ENCODE peak calls at places on chromosomes 1 and 21, in seven cellular contexts. One of them, this sample, is unnamed.

GRCh38 chr1:64514197-64514765 is 44.4 kb downstream of the CACHD1 start:
- DNase-seq in K562: no peak
- DNase-seq in IMR-90: peak
- DNase-seq in SK-N-SH: no peak
- DNase-seq in H1: no peak
- DNase-seq in HepG2: no peak
- DNase-seq in GM12878: no peak
- DNase-seq in this sample: no peak

GRCh38 chr21:37592496-37592895 is 225.9 kb downstream of the DYRK1A start:
- DNase-seq in K562: no peak
- DNase-seq in IMR-90: no peak
- DNase-seq in SK-N-SH: no peak
- DNase-seq in H1: no peak
- DNase-seq in HepG2: no peak
- DNase-seq in GM12878: no peak
- DNase-seq in this sample: no peak

GRCh38 chr1:110102081-110102480 is 10.2 kb upstream of the UBL4B start:
- DNase-seq in K562: no peak
- DNase-seq in IMR-90: peak
- DNase-seq in SK-N-SH: peak
- DNase-seq in H1: no peak
- DNase-seq in HepG2: no peak
- DNase-seq in GM12878: peak
- DNase-seq in this sample: no peak

GRCh38 chr1:245370905-245371581 is 216.3 kb downstream of the KIF26B start:
- DNase-seq in K562: no peak
- DNase-seq in IMR-90: no peak
- DNase-seq in SK-N-SH: peak
- DNase-seq in H1: no peak
- DNase-seq in HepG2: no peak
- DNase-seq in GM12878: no peak
- DNase-seq in this sample: no peak

GRCh38 chr1:51963592-51964308 is 26.8 kb downstream of the RAB3B start:
- DNase-seq in K562: peak
- DNase-seq in IMR-90: no peak
- DNase-seq in SK-N-SH: no peak
- DNase-seq in H1: no peak
- DNase-seq in HepG2: no peak
- DNase-seq in GM12878: no peak
- DNase-seq in this sample: no peak

GRCh38 chr1:94580367-94581115 is 39.0 kb upstream of the F3 start:
- DNase-seq in K562: no peak
- DNase-seq in IMR-90: peak
- DNase-seq in SK-N-SH: no peak
- DNase-seq in H1: no peak
- DNase-seq in HepG2: peak
- DNase-seq in GM12878: no peak
- DNase-seq in this sample: no peak

GRCh38 chr1:203704120-203704519 is 60.9 kb upstream of the LAX1 start:
- DNase-seq in K562: no peak
- DNase-seq in IMR-90: no peak
- DNase-seq in SK-N-SH: no peak
- DNase-seq in H1: no peak
- DNase-seq in HepG2: no peak
- DNase-seq in GM12878: no peak
- DNase-seq in this sample: no peak

GRCh38 chr1:153359241-153359640 is 1.6 kb downstream of the S100A9 start:
- DNase-seq in K562: no peak
- DNase-seq in IMR-90: no peak
- DNase-seq in SK-N-SH: no peak
- DNase-seq in H1: no peak
- DNase-seq in HepG2: no peak
- DNase-seq in GM12878: no peak
- DNase-seq in this sample: no peak

GRCh38 chr1:44146536-44147361 is 5.3 kb upstream of the KLF18 start:
- DNase-seq in K562: no peak
- DNase-seq in IMR-90: no peak
- DNase-seq in SK-N-SH: no peak
- DNase-seq in H1: no peak
- DNase-seq in HepG2: no peak
- DNase-seq in GM12878: no peak
- DNase-seq in this sample: no peak

GRCh38 chr1:19336543-19336942 is 24.4 kb downstream of the SLC66A1 start:
- DNase-seq in K562: no peak
- DNase-seq in IMR-90: peak
- DNase-seq in SK-N-SH: no peak
- DNase-seq in H1: no peak
- DNase-seq in HepG2: no peak
- DNase-seq in GM12878: no peak
- DNase-seq in this sample: no peak

GRCh38 chr21:42843021-42843420 is 36.3 kb downstream of the WDR4 start:
- DNase-seq in K562: no peak
- DNase-seq in IMR-90: no peak
- DNase-seq in SK-N-SH: no peak
- DNase-seq in H1: no peak
- DNase-seq in HepG2: no peak
- DNase-seq in GM12878: no peak
- DNase-seq in this sample: no peak

GRCh38 chr1:58434181-58434580 is 112.3 kb downstream of the OMA1 start:
- DNase-seq in K562: no peak
- DNase-seq in IMR-90: no peak
- DNase-seq in SK-N-SH: no peak
- DNase-seq in H1: no peak
- DNase-seq in HepG2: no peak
- DNase-seq in GM12878: no peak
- DNase-seq in this sample: no peak

GRCh38 chr1:17162941-17163340 is 42.0 kb upstream of the PADI1 start:
- DNase-seq in K562: no peak
- DNase-seq in IMR-90: no peak
- DNase-seq in SK-N-SH: no peak
- DNase-seq in H1: no peak
- DNase-seq in HepG2: no peak
- DNase-seq in GM12878: no peak
- DNase-seq in this sample: no peak

GRCh38 chr1:239270509-239270908 is 115.9 kb upstream of the CHRM3 start:
- DNase-seq in K562: no peak
- DNase-seq in IMR-90: no peak
- DNase-seq in SK-N-SH: no peak
- DNase-seq in H1: no peak
- DNase-seq in HepG2: no peak
- DNase-seq in GM12878: no peak
- DNase-seq in this sample: no peak

GRCh38 chr21:26546698-26547097 is 26.4 kb downstream of the CYYR1 start:
- DNase-seq in K562: no peak
- DNase-seq in IMR-90: no peak
- DNase-seq in SK-N-SH: no peak
- DNase-seq in H1: no peak
- DNase-seq in HepG2: no peak
- DNase-seq in GM12878: no peak
- DNase-seq in this sample: no peak

GRCh38 chr1:107626075-107626796 is 338.7 kb downstream of the VAV3 start:
- DNase-seq in K562: no peak
- DNase-seq in IMR-90: no peak
- DNase-seq in SK-N-SH: peak
- DNase-seq in H1: no peak
- DNase-seq in HepG2: no peak
- DNase-seq in GM12878: peak
- DNase-seq in this sample: no peak

GRCh38 chr1:221035680-221036153 is 156.5 kb downstream of the HLX start:
- DNase-seq in K562: peak
- DNase-seq in IMR-90: peak
- DNase-seq in SK-N-SH: no peak
- DNase-seq in H1: no peak
- DNase-seq in HepG2: no peak
- DNase-seq in GM12878: no peak
- DNase-seq in this sample: no peak

GRCh38 chr1:8121261-8122159 is 95.4 kb upstream of the ERRFI1 start:
- DNase-seq in K562: no peak
- DNase-seq in IMR-90: peak
- DNase-seq in SK-N-SH: no peak
- DNase-seq in H1: no peak
- DNase-seq in HepG2: peak
- DNase-seq in GM12878: no peak
- DNase-seq in this sample: peak

GRCh38 chr1:39178541-39179431 is 25.7 kb upstream of the MACF1 start:
- DNase-seq in K562: peak
- DNase-seq in IMR-90: peak
- DNase-seq in SK-N-SH: no peak
- DNase-seq in H1: no peak
- DNase-seq in HepG2: peak
- DNase-seq in GM12878: no peak
- DNase-seq in this sample: peak

GRCh38 chr1:39174400-39175081 is 30.0 kb upstream of the MACF1 start:
- DNase-seq in K562: no peak
- DNase-seq in IMR-90: no peak
- DNase-seq in SK-N-SH: no peak
- DNase-seq in H1: no peak
- DNase-seq in HepG2: no peak
- DNase-seq in GM12878: no peak
- DNase-seq in this sample: no peak

GRCh38 chr1:39181311-39181710 is 23.2 kb upstream of the MACF1 start:
- DNase-seq in K562: no peak
- DNase-seq in IMR-90: no peak
- DNase-seq in SK-N-SH: no peak
- DNase-seq in H1: no peak
- DNase-seq in HepG2: no peak
- DNase-seq in GM12878: no peak
- DNase-seq in this sample: no peak

GRCh38 chr1:39173995-39174380 is 30.5 kb upstream of the MACF1 start:
- DNase-seq in K562: no peak
- DNase-seq in IMR-90: no peak
- DNase-seq in SK-N-SH: no peak
- DNase-seq in H1: no peak
- DNase-seq in HepG2: no peak
- DNase-seq in GM12878: no peak
- DNase-seq in this sample: no peak

DNA sequence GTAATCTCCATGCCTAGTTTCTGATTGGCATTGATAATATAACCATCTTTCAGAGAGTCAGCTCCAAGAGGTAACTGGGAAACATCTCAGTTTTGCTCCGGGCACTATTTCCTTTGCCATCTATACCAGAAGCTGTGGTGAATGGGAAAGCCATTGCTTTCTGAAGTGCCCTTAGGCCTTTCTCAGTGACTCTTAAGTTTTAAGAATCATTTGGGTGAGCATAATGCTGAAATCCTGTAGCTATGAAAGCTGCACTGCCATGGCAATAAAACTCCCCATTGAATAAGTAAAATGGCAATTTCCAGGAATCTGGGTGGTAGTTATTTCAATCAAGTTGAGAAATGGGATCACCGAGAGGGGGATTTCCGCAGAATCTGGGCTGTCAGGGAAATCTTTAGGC is 26.9 kb upstream of the MACF1 start:
- DNase-seq in K562: no peak
- DNase-seq in IMR-90: no peak
- DNase-seq in SK-N-SH: no peak
- DNase-seq in H1: no peak
- DNase-seq in HepG2: no peak
- DNase-seq in GM12878: no peak
- DNase-seq in this sample: no peak
- H3K9ac ChIP-seq in K562: no peak
- H3K9ac ChIP-seq in IMR-90: peak
- H3K9ac ChIP-seq in SK-N-SH: no peak
- H3K9ac ChIP-seq in H1: no peak
- H3K9ac ChIP-seq in HepG2: no peak
- H3K9ac ChIP-seq in GM12878: no peak
- H3K9ac ChIP-seq in this sample: peak

GRCh38 chr1:82759035-82759434 is 958.3 kb downstream of the ADGRL2 start:
- DNase-seq in K562: no peak
- DNase-seq in IMR-90: no peak
- DNase-seq in SK-N-SH: no peak
- DNase-seq in H1: no peak
- DNase-seq in HepG2: no peak
- DNase-seq in GM12878: no peak
- DNase-seq in this sample: no peak

GRCh38 chr1:82755671-82756070 is 954.9 kb downstream of the ADGRL2 start:
- DNase-seq in K562: no peak
- DNase-seq in IMR-90: no peak
- DNase-seq in SK-N-SH: no peak
- DNase-seq in H1: no peak
- DNase-seq in HepG2: no peak
- DNase-seq in GM12878: no peak
- DNase-seq in this sample: no peak
- TF ChIP-seq RAD21 in K562: no peak
- TF ChIP-seq RAD21 in IMR-90: no peak
- TF ChIP-seq RAD21 in SK-N-SH: no peak
- TF ChIP-seq RAD21 in H1: no peak
- TF ChIP-seq RAD21 in HepG2: no peak
- TF ChIP-seq RAD21 in GM12878: no peak
- TF ChIP-seq RAD21 in this sample: no peak

DNA sequence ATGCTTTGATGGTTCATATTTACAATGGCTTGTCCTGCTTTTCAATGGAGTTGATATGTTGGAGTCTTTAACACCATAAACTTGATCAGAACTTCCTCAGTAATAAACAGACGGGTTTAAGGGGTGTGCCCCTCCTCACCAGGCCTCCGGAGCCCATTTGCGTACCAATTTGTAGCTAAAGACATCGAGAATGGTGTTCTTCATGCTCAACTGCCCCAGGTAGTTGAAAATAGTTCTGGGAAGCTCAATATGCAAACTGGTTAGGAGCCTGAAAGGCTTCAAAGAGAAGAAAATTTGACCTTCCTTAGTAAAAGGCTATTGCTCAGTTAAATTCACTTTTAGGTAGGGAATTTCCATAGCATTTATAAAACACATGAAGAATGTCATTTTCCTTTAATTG is 68.1 kb upstream of the RRP15 start:
- DNase-seq in K562: no peak
- DNase-seq in IMR-90: no peak
- DNase-seq in SK-N-SH: no peak
- DNase-seq in H1: peak
- DNase-seq in HepG2: no peak
- DNase-seq in GM12878: no peak
- DNase-seq in this sample: no peak
- H3K9ac ChIP-seq in K562: no peak
- H3K9ac ChIP-seq in IMR-90: no peak
- H3K9ac ChIP-seq in SK-N-SH: no peak
- H3K9ac ChIP-seq in H1: no peak
- H3K9ac ChIP-seq in HepG2: no peak
- H3K9ac ChIP-seq in GM12878: no peak
- H3K9ac ChIP-seq in this sample: no peak

GRCh38 chr1:159076438-159076752 is 171 bp downstream of the AIM2 start:
- DNase-seq in K562: no peak
- DNase-seq in IMR-90: no peak
- DNase-seq in SK-N-SH: no peak
- DNase-seq in H1: no peak
- DNase-seq in HepG2: no peak
- DNase-seq in GM12878: no peak
- DNase-seq in this sample: no peak

GRCh38 chr1:159076753-159077656 is at the start of gene AIM2:
- DNase-seq in K562: peak
- DNase-seq in IMR-90: no peak
- DNase-seq in SK-N-SH: no peak
- DNase-seq in H1: no peak
- DNase-seq in HepG2: no peak
- DNase-seq in GM12878: peak
- DNase-seq in this sample: no peak

GRCh38 chr1:159068877-159069276 is 7.7 kb downstream of the AIM2 start:
- DNase-seq in K562: no peak
- DNase-seq in IMR-90: peak
- DNase-seq in SK-N-SH: no peak
- DNase-seq in H1: no peak
- DNase-seq in HepG2: no peak
- DNase-seq in GM12878: no peak
- DNase-seq in this sample: no peak

GRCh38 chr1:159067699-159068621 is 8.6 kb downstream of the AIM2 start:
- DNase-seq in K562: no peak
- DNase-seq in IMR-90: no peak
- DNase-seq in SK-N-SH: no peak
- DNase-seq in H1: no peak
- DNase-seq in HepG2: no peak
- DNase-seq in GM12878: peak
- DNase-seq in this sample: no peak

GRCh38 chr1:159071970-159072582 is 4.5 kb downstream of the AIM2 start:
- DNase-seq in K562: peak
- DNase-seq in IMR-90: peak
- DNase-seq in SK-N-SH: peak
- DNase-seq in H1: no peak
- DNase-seq in HepG2: peak
- DNase-seq in GM12878: no peak
- DNase-seq in this sample: peak
- TF ChIP-seq RAD21 in K562: peak
- TF ChIP-seq RAD21 in IMR-90: peak
- TF ChIP-seq RAD21 in SK-N-SH: peak
- TF ChIP-seq RAD21 in H1: peak
- TF ChIP-seq RAD21 in HepG2: no peak
- TF ChIP-seq RAD21 in GM12878: peak
- TF ChIP-seq RAD21 in this sample: peak